ENCODE peak calls at places on chromosomes 11 and 22, in seven cellular contexts. One of them, this sample, is unnamed.

GRCh38 chr11:95571861-95572260 is 217.7 kb downstream of the FAM76B start:
- ATAC-seq in A549: no peak
- ATAC-seq in right lobe of liver: peak
- ATAC-seq in HepG2: no peak
- ATAC-seq in upper lobe of left lung: no peak
- ATAC-seq in heart left ventricle: no peak
- ATAC-seq in body of pancreas: no peak
- ATAC-seq in this sample: no peak

GRCh38 chr11:123549901-123550619 is 104.4 kb downstream of the SCN3B start:
- ATAC-seq in A549: no peak
- ATAC-seq in right lobe of liver: no peak
- ATAC-seq in HepG2: no peak
- ATAC-seq in upper lobe of left lung: no peak
- ATAC-seq in heart left ventricle: no peak
- ATAC-seq in body of pancreas: no peak
- ATAC-seq in this sample: no peak

GRCh38 chr11:107720305-107720775 is 8.5 kb upstream of the SLN start:
- ATAC-seq in A549: no peak
- ATAC-seq in right lobe of liver: no peak
- ATAC-seq in HepG2: no peak
- ATAC-seq in upper lobe of left lung: peak
- ATAC-seq in heart left ventricle: no peak
- ATAC-seq in body of pancreas: no peak
- ATAC-seq in this sample: no peak

GRCh38 chr11:123454060-123454651 is 24.1 kb downstream of the GRAMD1B start:
- ATAC-seq in A549: peak
- ATAC-seq in right lobe of liver: peak
- ATAC-seq in HepG2: no peak
- ATAC-seq in upper lobe of left lung: no peak
- ATAC-seq in heart left ventricle: peak
- ATAC-seq in body of pancreas: no peak
- ATAC-seq in this sample: no peak

GRCh38 chr11:14248577-14248976 is 110.4 kb downstream of the RRAS2 start:
- ATAC-seq in A549: peak
- ATAC-seq in right lobe of liver: no peak
- ATAC-seq in HepG2: peak
- ATAC-seq in upper lobe of left lung: no peak
- ATAC-seq in heart left ventricle: no peak
- ATAC-seq in body of pancreas: no peak
- ATAC-seq in this sample: no peak

GRCh38 chr11:130817608-130817944 is 98.7 kb downstream of the SNX19 start:
- ATAC-seq in A549: no peak
- ATAC-seq in right lobe of liver: no peak
- ATAC-seq in HepG2: no peak
- ATAC-seq in upper lobe of left lung: peak
- ATAC-seq in heart left ventricle: no peak
- ATAC-seq in body of pancreas: no peak
- ATAC-seq in this sample: peak

GRCh38 chr22:24445481-24446290 is 18.3 kb downstream of the ADORA2A start:
- ATAC-seq in A549: no peak
- ATAC-seq in right lobe of liver: no peak
- ATAC-seq in HepG2: peak
- ATAC-seq in upper lobe of left lung: no peak
- ATAC-seq in heart left ventricle: no peak
- ATAC-seq in body of pancreas: no peak
- ATAC-seq in this sample: no peak

GRCh38 chr11:64870176-64870892 is 8.1 kb downstream of the EHD1 start:
- ATAC-seq in A549: peak
- ATAC-seq in right lobe of liver: peak
- ATAC-seq in HepG2: peak
- ATAC-seq in upper lobe of left lung: peak
- ATAC-seq in heart left ventricle: peak
- ATAC-seq in body of pancreas: no peak
- ATAC-seq in this sample: peak

GRCh38 chr22:50302041-50302541 is 5.4 kb downstream of the PLXNB2 start:
- ATAC-seq in A549: peak
- ATAC-seq in right lobe of liver: peak
- ATAC-seq in HepG2: no peak
- ATAC-seq in upper lobe of left lung: no peak
- ATAC-seq in heart left ventricle: peak
- ATAC-seq in body of pancreas: no peak
- ATAC-seq in this sample: peak

GRCh38 chr22:17761145-17761488 is 13.2 kb downstream of the BID start:
- ATAC-seq in A549: no peak
- ATAC-seq in right lobe of liver: peak
- ATAC-seq in HepG2: peak
- ATAC-seq in upper lobe of left lung: no peak
- ATAC-seq in heart left ventricle: no peak
- ATAC-seq in body of pancreas: no peak
- ATAC-seq in this sample: no peak

GRCh38 chr22:36439481-36440271 is 41.8 kb downstream of the TXN2 start:
- ATAC-seq in A549: peak
- ATAC-seq in right lobe of liver: peak
- ATAC-seq in HepG2: peak
- ATAC-seq in upper lobe of left lung: peak
- ATAC-seq in heart left ventricle: peak
- ATAC-seq in body of pancreas: peak
- ATAC-seq in this sample: peak

GRCh38 chr11:115919341-115920086 is 415.3 kb upstream of the CADM1 start:
- ATAC-seq in A549: no peak
- ATAC-seq in right lobe of liver: peak
- ATAC-seq in HepG2: no peak
- ATAC-seq in upper lobe of left lung: peak
- ATAC-seq in heart left ventricle: peak
- ATAC-seq in body of pancreas: peak
- ATAC-seq in this sample: no peak

GRCh38 chr11:93642416-93642815 is 19.1 kb upstream of the CEP295 start:
- ATAC-seq in A549: no peak
- ATAC-seq in right lobe of liver: no peak
- ATAC-seq in HepG2: no peak
- ATAC-seq in upper lobe of left lung: no peak
- ATAC-seq in heart left ventricle: no peak
- ATAC-seq in body of pancreas: no peak
- ATAC-seq in this sample: no peak

GRCh38 chr22:46528121-46528610 is 9.3 kb downstream of the CELSR1 start:
- ATAC-seq in A549: peak
- ATAC-seq in right lobe of liver: peak
- ATAC-seq in HepG2: peak
- ATAC-seq in upper lobe of left lung: peak
- ATAC-seq in heart left ventricle: no peak
- ATAC-seq in body of pancreas: no peak
- ATAC-seq in this sample: no peak

GRCh38 chr11:66869471-66869870 is 12.6 kb downstream of the LRFN4 start:
- ATAC-seq in A549: no peak
- ATAC-seq in right lobe of liver: no peak
- ATAC-seq in HepG2: no peak
- ATAC-seq in upper lobe of left lung: no peak
- ATAC-seq in heart left ventricle: no peak
- ATAC-seq in body of pancreas: no peak
- ATAC-seq in this sample: no peak

DNA sequence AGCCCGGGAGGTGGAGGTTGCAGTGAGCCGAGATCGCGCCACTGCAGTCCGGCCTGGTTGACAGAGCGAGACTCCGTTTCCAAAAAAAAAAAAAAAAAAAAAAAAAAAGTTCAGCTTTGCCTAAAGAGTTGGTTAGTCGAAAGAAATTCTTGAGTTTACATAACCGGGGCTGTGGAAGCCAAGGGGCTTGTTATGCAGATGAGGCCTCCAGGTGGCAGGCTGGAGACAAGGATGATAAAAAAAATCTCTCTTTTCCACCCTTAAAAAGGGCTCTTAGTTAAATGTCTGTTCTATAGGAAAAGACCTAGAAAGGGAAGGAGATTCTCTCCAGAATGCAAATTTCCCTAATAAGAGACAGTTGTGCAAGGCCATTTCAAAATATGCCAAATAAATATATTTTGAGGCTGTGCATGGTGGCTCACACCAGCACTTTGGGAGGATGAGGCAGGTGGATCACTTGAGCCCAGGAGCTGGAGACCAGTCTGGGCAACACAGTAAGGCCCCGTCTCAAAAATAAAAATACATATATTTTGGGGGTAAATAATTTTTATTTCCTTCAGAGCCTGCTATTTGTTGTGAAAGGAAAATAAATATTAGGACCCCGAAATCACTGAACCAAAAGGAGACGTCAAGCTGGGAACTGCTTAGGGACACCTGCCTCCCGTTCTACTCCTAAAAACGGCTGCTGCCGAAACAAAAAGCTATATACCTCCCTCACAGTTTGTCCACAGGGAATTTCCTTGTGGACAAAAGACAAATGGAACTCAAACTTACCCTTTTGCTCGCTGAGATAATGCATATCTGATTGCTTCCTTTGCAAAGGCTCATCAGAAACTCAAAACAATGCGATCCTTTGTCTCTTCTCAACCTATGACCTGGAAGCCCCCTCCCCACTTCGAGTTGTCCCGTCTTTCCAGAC is 2.4 kb upstream of the IFITM2 start:
- ATAC-seq in A549: peak
- ATAC-seq in right lobe of liver: peak
- ATAC-seq in HepG2: no peak
- ATAC-seq in upper lobe of left lung: peak
- ATAC-seq in heart left ventricle: no peak
- ATAC-seq in body of pancreas: peak
- ATAC-seq in this sample: peak
- TF ChIP-seq CTCF in A549: peak
- TF ChIP-seq CTCF in right lobe of liver: peak
- TF ChIP-seq CTCF in HepG2: peak
- TF ChIP-seq CTCF in upper lobe of left lung: peak
- TF ChIP-seq CTCF in heart left ventricle: peak
- TF ChIP-seq CTCF in body of pancreas: peak
- TF ChIP-seq CTCF in this sample: peak

GRCh38 chr11:47003180-47003877 is 66.8 kb downstream of the CSTPP1 start:
- ATAC-seq in A549: no peak
- ATAC-seq in right lobe of liver: peak
- ATAC-seq in HepG2: no peak
- ATAC-seq in upper lobe of left lung: no peak
- ATAC-seq in heart left ventricle: no peak
- ATAC-seq in body of pancreas: no peak
- ATAC-seq in this sample: no peak

GRCh38 chr11:47010192-47010591 is 73.6 kb downstream of the CSTPP1 start:
- ATAC-seq in A549: no peak
- ATAC-seq in right lobe of liver: no peak
- ATAC-seq in HepG2: no peak
- ATAC-seq in upper lobe of left lung: no peak
- ATAC-seq in heart left ventricle: no peak
- ATAC-seq in body of pancreas: no peak
- ATAC-seq in this sample: peak

GRCh38 chr11:47005441-47005840 is 68.9 kb downstream of the CSTPP1 start:
- ATAC-seq in A549: no peak
- ATAC-seq in right lobe of liver: peak
- ATAC-seq in HepG2: no peak
- ATAC-seq in upper lobe of left lung: no peak
- ATAC-seq in heart left ventricle: no peak
- ATAC-seq in body of pancreas: no peak
- ATAC-seq in this sample: no peak

GRCh38 chr11:47004595-47005033 is 68.1 kb downstream of the CSTPP1 start:
- ATAC-seq in A549: peak
- ATAC-seq in right lobe of liver: peak
- ATAC-seq in HepG2: peak
- ATAC-seq in upper lobe of left lung: peak
- ATAC-seq in heart left ventricle: peak
- ATAC-seq in body of pancreas: peak
- ATAC-seq in this sample: peak

DNA sequence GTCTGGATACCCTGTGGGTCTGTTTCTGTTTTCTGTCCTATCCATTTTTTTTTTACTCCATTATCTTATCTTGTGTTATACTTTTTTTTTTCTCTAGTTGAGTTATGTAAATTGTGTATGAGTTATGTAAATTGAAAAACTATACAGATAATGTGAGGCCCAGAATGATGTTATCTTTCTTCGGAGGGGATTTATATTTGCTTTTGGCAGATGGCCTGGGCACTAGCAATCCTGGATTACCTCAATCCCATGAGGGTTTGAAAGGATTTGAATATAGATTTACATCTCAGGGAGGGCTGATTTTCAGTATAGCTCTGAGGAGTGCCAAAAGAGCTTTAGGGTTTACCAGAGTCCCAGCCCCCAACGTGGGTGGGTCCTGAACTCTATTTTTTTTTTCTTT is 71.0 kb downstream of the CSTPP1 start:
- ATAC-seq in A549: no peak
- ATAC-seq in right lobe of liver: no peak
- ATAC-seq in HepG2: no peak
- ATAC-seq in upper lobe of left lung: no peak
- ATAC-seq in heart left ventricle: no peak
- ATAC-seq in body of pancreas: no peak
- ATAC-seq in this sample: no peak
- TF ChIP-seq POLR2A in A549: no peak
- TF ChIP-seq POLR2A in right lobe of liver: no peak
- TF ChIP-seq POLR2A in HepG2: no peak
- TF ChIP-seq POLR2A in upper lobe of left lung: no peak
- TF ChIP-seq POLR2A in heart left ventricle: no peak
- TF ChIP-seq POLR2A in body of pancreas: no peak
- TF ChIP-seq POLR2A in this sample: no peak

GRCh38 chr11:75966546-75967287 is 151.7 kb downstream of the UVRAG start:
- ATAC-seq in A549: peak
- ATAC-seq in right lobe of liver: peak
- ATAC-seq in HepG2: no peak
- ATAC-seq in upper lobe of left lung: peak
- ATAC-seq in heart left ventricle: no peak
- ATAC-seq in body of pancreas: no peak
- ATAC-seq in this sample: no peak

GRCh38 chr11:75968021-75968685 is 153.1 kb downstream of the UVRAG start:
- ATAC-seq in A549: no peak
- ATAC-seq in right lobe of liver: no peak
- ATAC-seq in HepG2: no peak
- ATAC-seq in upper lobe of left lung: no peak
- ATAC-seq in heart left ventricle: no peak
- ATAC-seq in body of pancreas: no peak
- ATAC-seq in this sample: no peak

DNA sequence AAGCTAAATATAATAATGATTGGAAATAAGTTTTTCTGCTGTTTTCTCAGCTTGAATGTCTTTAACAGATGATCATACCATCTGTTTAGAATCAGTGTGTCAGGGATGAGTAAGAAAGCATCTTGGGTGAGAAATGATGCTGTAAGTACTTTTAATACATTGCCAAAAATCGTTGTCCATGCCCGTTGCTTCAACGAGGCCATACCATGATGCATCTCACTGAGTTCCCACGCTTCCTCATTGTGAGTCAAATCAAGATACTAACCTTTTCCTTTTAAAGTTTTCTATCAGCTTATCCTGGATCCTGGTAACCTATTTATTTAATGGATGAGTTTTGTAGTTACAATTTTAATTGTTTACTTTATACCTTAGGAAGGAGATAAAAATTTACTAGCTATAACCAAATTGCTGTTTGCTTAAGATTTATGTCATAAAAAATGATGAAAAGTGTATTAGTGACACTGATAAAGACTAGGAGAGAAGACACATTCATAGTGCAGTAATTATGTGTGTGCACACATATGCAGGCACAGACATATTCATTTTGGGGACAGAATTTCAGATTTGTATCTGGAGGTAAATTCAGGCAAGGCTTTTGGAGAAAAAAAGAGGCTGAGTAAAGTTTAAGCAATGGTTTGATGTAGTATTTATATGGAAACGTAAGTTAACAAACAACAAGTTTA is 154.8 kb downstream of the UVRAG start:
- ATAC-seq in A549: no peak
- ATAC-seq in right lobe of liver: no peak
- ATAC-seq in HepG2: no peak
- ATAC-seq in upper lobe of left lung: no peak
- ATAC-seq in heart left ventricle: no peak
- ATAC-seq in body of pancreas: no peak
- ATAC-seq in this sample: no peak
- H3K4me3 ChIP-seq in A549: no peak
- H3K4me3 ChIP-seq in right lobe of liver: no peak
- H3K4me3 ChIP-seq in HepG2: no peak
- H3K4me3 ChIP-seq in upper lobe of left lung: no peak
- H3K4me3 ChIP-seq in heart left ventricle: no peak
- H3K4me3 ChIP-seq in body of pancreas: no peak
- H3K4me3 ChIP-seq in this sample: no peak

GRCh38 chr11:7413961-7414728 is 71.2 kb upstream of the OLFML1 start:
- ATAC-seq in A549: peak
- ATAC-seq in right lobe of liver: peak
- ATAC-seq in HepG2: peak
- ATAC-seq in upper lobe of left lung: no peak
- ATAC-seq in heart left ventricle: no peak
- ATAC-seq in body of pancreas: peak
- ATAC-seq in this sample: no peak
- TF ChIP-seq CTCF in A549: no peak
- TF ChIP-seq CTCF in right lobe of liver: no peak
- TF ChIP-seq CTCF in HepG2: no peak
- TF ChIP-seq CTCF in upper lobe of left lung: no peak
- TF ChIP-seq CTCF in heart left ventricle: no peak
- TF ChIP-seq CTCF in body of pancreas: no peak
- TF ChIP-seq CTCF in this sample: no peak